ENCODE peak calls at places on chromosomes 4 and X, in five cellular contexts. T is NCI-H1105 treated with DMSO at 0.1 percent for 48 hours; L is stimulated activated CD4-positive, alpha-beta T cell treated with anti-CD3 and anti-CD28 coated beads, Interleukin-1b, Interleukin-23, amount 100 ng/mL, for 4 hours; V is naive thymus-derived CD4-positive, alpha-beta T cell; E is glomerular endothelial cell. G is an unnamed sample.

GRCh38 chrX:45515262-45516215 is 314.9 kb upstream of the DIPK2B start:
- DNase-seq in V (no peak), E (no peak), T (peak), L (peak), G (peak)

GRCh38 chr4:83153312-83153915 is 38.9 kb upstream of the PLAC8 start:
- DNase-seq in L (no peak), V (no peak), E (no peak), T (no peak), G (no peak)

GRCh38 chr4:95516528-95517011 is 32.2 kb downstream of the UNC5C start:
- DNase-seq in V (no peak), L (no peak), T (no peak), E (no peak), G (no peak)

GRCh38 chrX:108199691-108200090 is 108.1 kb downstream of the ATG4A start:
- DNase-seq in E (no peak), L (no peak), V (no peak), T (peak), G (no peak)

GRCh38 chr4:170374770-170375169 is 285.0 kb upstream of the AADAT start:
- DNase-seq in L (no peak), V (no peak), T (no peak), E (no peak), G (no peak)

GRCh38 chr4:155639674-155640529 is 26.7 kb upstream of the GUCY1A1 start:
- DNase-seq in T (no peak), L (no peak), E (no peak), V (no peak), G (no peak)

GRCh38 chrX:826026-826425 is 195.4 kb downstream of the SHOX start:
- DNase-seq in V (no peak), E (no peak), T (no peak), L (no peak), G (no peak)

GRCh38 chrX:17930850-17931249 is 69.8 kb upstream of the RAI2 start:
- DNase-seq in L (no peak), E (no peak), T (no peak), V (no peak), G (no peak)

GRCh38 chr4:176413171-176413570 is 93.4 kb downstream of the SPCS3 start:
- DNase-seq in L (no peak), E (no peak), V (no peak), T (no peak), G (no peak)

GRCh38 chrX:7347465-7347864 is 199.5 kb upstream of the PUDP start:
- DNase-seq in V (no peak), E (no peak), T (no peak), L (no peak), G (no peak)

GRCh38 chr4:133776961-133777360 is 424.6 kb downstream of the PABPC4L start:
- DNase-seq in L (no peak), T (no peak), V (no peak), E (no peak), G (no peak)

GRCh38 chr4:81162752-81163458 is 52.1 kb downstream of the PRKG2 start:
- DNase-seq in L (no peak), E (no peak), V (no peak), T (no peak), G (no peak)

G was measured in B cell.